ENCODE peak calls at places on chromosomes 4 and X, in nine cellular contexts. K, D, Q, E, O, R, W, Y and U are unnamed samples.

GRCh38 chrX:30181353-30181752 is 34.0 kb upstream of the MAGEB2 start:
- DNase-seq in K (no peak), D (no peak), Q (no peak), E (no peak), O (no peak), R (no peak), W (no peak), Y (no peak), U (no peak)

GRCh38 chrX:133287860-133288259 is 69.7 kb upstream of the TFDP3 start:
- DNase-seq in K (no peak), D (no peak), Q (no peak), E (no peak), O (no peak), R (no peak), W (no peak), Y (no peak), U (no peak)

GRCh38 chrX:119389854-119390501 is 9.2 kb upstream of the SLC25A43 start:
- DNase-seq in K (no peak), D (no peak), Q (no peak), E (no peak), O (no peak), R (peak), W (no peak), Y (no peak), U (no peak)

GRCh38 chr4:171676555-171677215 is 136.5 kb upstream of the GALNTL6 start:
- DNase-seq in K (no peak), D (no peak), Q (no peak), E (no peak), O (no peak), R (no peak), W (no peak), Y (no peak), U (no peak)

GRCh38 chr4:128060130-128060619 is 937 bp upstream of the LARP1B start:
- DNase-seq in K (no peak), D (no peak), Q (no peak), E (no peak), O (peak), R (no peak), W (no peak), Y (no peak), U (no peak)

GRCh38 chr4:8391972-8392371 is 48.6 kb downstream of the ACOX3 start:
- DNase-seq in K (peak), D (no peak), Q (no peak), E (no peak), O (no peak), R (no peak), W (no peak), Y (no peak), U (no peak)

GRCh38 chr4:185847352-185848078 is 35.5 kb upstream of the SORBS2 start:
- DNase-seq in K (no peak), D (no peak), Q (no peak), E (no peak), O (no peak), R (no peak), W (no peak), Y (no peak), U (no peak)

GRCh38 chr4:125368684-125369083 is 53.9 kb downstream of the FAT4 start:
- DNase-seq in K (peak), D (no peak), Q (no peak), E (no peak), O (no peak), R (no peak), W (no peak), Y (no peak), U (no peak)

GRCh38 chr4:146245899-146246298 is 31.6 kb downstream of the REELD1 start:
- DNase-seq in K (no peak), D (no peak), Q (no peak), E (no peak), O (no peak), R (no peak), W (no peak), Y (no peak), U (no peak)

GRCh38 chrX:18931972-18932371 is 51.9 kb downstream of the PHKA2 start:
- DNase-seq in K (no peak), D (no peak), Q (no peak), E (no peak), O (peak), R (peak), W (no peak), Y (no peak), U (no peak)

GRCh38 chrX:103608305-103608963 is 671 bp downstream of the TCEAL3 start:
- DNase-seq in K (no peak), D (no peak), Q (no peak), E (no peak), O (no peak), R (peak), W (no peak), Y (no peak), U (no peak)

GRCh38 chrX:9942086-9942485 is 25.1 kb upstream of the CLDN34 start:
- DNase-seq in K (no peak), D (no peak), Q (peak), E (peak), O (no peak), R (no peak), W (no peak), Y (no peak), U (peak)

GRCh38 chr4:102761478-102761790 is 666 bp upstream of the MANBA start:
- DNase-seq in K (no peak), D (peak), Q (no peak), E (no peak), O (peak), R (no peak), W (no peak), Y (no peak), U (no peak)

GRCh38 chrX:117743469-117744251 is 372.9 kb downstream of the KLHL13 start:
- DNase-seq in K (no peak), D (no peak), Q (no peak), E (no peak), O (no peak), R (peak), W (no peak), Y (no peak), U (no peak)

GRCh38 chrX:125170459-125170858 is 149.2 kb upstream of the TEX13C start:
- DNase-seq in K (no peak), D (no peak), Q (no peak), E (no peak), O (peak), R (no peak), W (no peak), Y (no peak), U (no peak)

GRCh38 chr4:172692701-172693100 is 475.9 kb upstream of the GALNT7 start:
- DNase-seq in K (no peak), D (no peak), Q (no peak), E (no peak), O (no peak), R (no peak), W (no peak), Y (no peak), U (no peak)

GRCh38 chr4:68373513-68373912 is 23.6 kb upstream of the YTHDC1 start:
- DNase-seq in K (no peak), D (peak), Q (peak), E (peak), O (no peak), R (peak), W (peak), Y (peak), U (peak)

GRCh38 chr4:162836773-162837172 is 329.9 kb downstream of the NAF1 start:
- DNase-seq in K (no peak), D (no peak), Q (no peak), E (no peak), O (no peak), R (no peak), W (no peak), Y (no peak), U (no peak)